ENCODE peak calls at places on chromosomes 16 and 17, in five cellular contexts. P, J, F, W and R are unnamed samples.

GRCh38 chr17:54280741-54281140 is 458.0 kb downstream of the KIF2B start:
- DNase-seq in P (no peak), W (no peak), J (no peak), F (no peak), R (no peak)

GRCh38 chr17:41687828-41688640 is 651 bp upstream of the EIF1 start:
- DNase-seq in J (peak; percentile 88), F (no peak), P (no peak), W (peak; percentile 81), R (peak; percentile 62)

GRCh38 chr17:72287586-72287985 is 166.8 kb downstream of the SOX9 start:
- DNase-seq in W (peak; percentile 59), P (no peak), F (no peak), J (no peak), R (no peak)

GRCh38 chr17:19260958-19261357 is 23.8 kb downstream of the EPN2 start:
- DNase-seq in W (no peak), F (peak; percentile 17), J (no peak), P (no peak), R (no peak)

GRCh38 chr17:46194393-46195216 is 1.4 kb upstream of the KANSL1 start:
- DNase-seq in W (peak; percentile 32), P (peak; percentile 84), J (no peak), F (peak; percentile 33), R (peak; percentile 100)

GRCh38 chr17:76710863-76711611 is at the start of gene MXRA7:
- DNase-seq in F (peak; percentile 87), W (peak; percentile 78), P (peak; percentile 78), J (peak; percentile 76), R (no peak)

GRCh38 chr16:7703661-7704060 is 371.0 kb downstream of the RBFOX1 start:
- DNase-seq in F (no peak), J (no peak), W (no peak), P (no peak), R (no peak)

GRCh38 chr17:66275651-66276050 is 26.8 kb upstream of the PRKCA start:
- DNase-seq in W (peak; percentile 9), J (no peak), F (no peak), P (peak; percentile 98), R (no peak)

GRCh38 chr16:84555418-84556196 is 51.1 kb upstream of the MEAK7 start:
- DNase-seq in W (no peak), F (peak; percentile 60), J (no peak), P (no peak), R (peak; percentile 63)

GRCh38 chr16:88339926-88340754 is 42.6 kb upstream of the ZNF469 start:
- DNase-seq in P (no peak), J (peak; percentile 77), F (no peak), W (no peak), R (no peak)

GRCh38 chr17:79473111-79473835 is 137.6 kb downstream of the RBFOX3 start:
- DNase-seq in J (no peak), W (no peak), F (no peak), P (peak; percentile 99), R (no peak)

GRCh38 chr16:75566889-75567255 is 693 bp downstream of the GABARAPL2 start:
- DNase-seq in P (no peak), J (no peak), W (peak; percentile 18), F (peak; percentile 43), R (no peak)

GRCh38 chr17:40564195-40564882 is 933 bp downstream of the CCR7 start:
- DNase-seq in P (no peak), J (peak; percentile 47), F (no peak), W (no peak), R (no peak)

GRCh38 chr17:30389755-30390300 is 11.1 kb downstream of the CPD start:
- DNase-seq in F (no peak), J (no peak), P (no peak), W (no peak), R (no peak)

GRCh38 chr17:79033741-79034501 is 10.0 kb downstream of the C1QTNF1 start:
- DNase-seq in P (no peak), F (no peak), J (peak; percentile 45), W (no peak), R (no peak)

GRCh38 chr17:33858121-33858520 is 397.0 kb upstream of the CCL2 start:
- DNase-seq in W (no peak), P (no peak), F (no peak), J (no peak), R (no peak)

GRCh38 chr17:49928826-49929475 is 40.0 kb upstream of the DLX4 start:
- DNase-seq in J (no peak), F (no peak), P (peak; percentile 60), W (no peak), R (no peak)

GRCh38 chr16:72927199-72928088 is 120.5 kb downstream of the ZFHX3 start:
- DNase-seq in J (no peak), W (peak; percentile 43), P (peak; percentile 25), F (no peak), R (peak; percentile 72)

GRCh38 chr16:18936727-18937340 is 10.6 kb upstream of the SMG1 start:
- DNase-seq in W (no peak), P (no peak), F (no peak), J (no peak), R (no peak)

GRCh38 chr17:64103751-64104364 is 26.1 kb downstream of the ERN1 start:
- DNase-seq in J (no peak), F (no peak), P (no peak), W (no peak), R (no peak)

GRCh38 chr16:84218961-84219360 is 20.9 kb downstream of the KCNG4 start:
- DNase-seq in J (no peak), W (no peak), P (no peak), F (peak; percentile 54), R (no peak)

GRCh38 chr17:63082273-63082861 is 116.3 kb downstream of the TANC2 start:
- DNase-seq in J (no peak), W (no peak), F (no peak), P (no peak), R (peak; percentile 4)

GRCh38 chr17:2094891-2095535 is 40.1 kb downstream of the HIC1 start:
- DNase-seq in P (no peak), F (peak; percentile 56), W (peak; percentile 76), J (peak; percentile 68), R (no peak)

GRCh38 chr16:11325404-11326083 is 19.7 kb upstream of the RMI2 start:
- DNase-seq in P (no peak), F (no peak), J (no peak), W (no peak), R (no peak)

GRCh38 chr16:3285131-3285530 is 1.8 kb downstream of the ZNF263 start:
- DNase-seq in W (no peak), J (no peak), F (no peak), P (no peak), R (no peak)
- H3K4me3 ChIP-seq in W (no peak overlapping the region), J (no peak overlapping the region), F (peak overlapping the region; percentile 86), P (peak overlapping the region; percentile 80), R (no peak overlapping the region)

DNA sequence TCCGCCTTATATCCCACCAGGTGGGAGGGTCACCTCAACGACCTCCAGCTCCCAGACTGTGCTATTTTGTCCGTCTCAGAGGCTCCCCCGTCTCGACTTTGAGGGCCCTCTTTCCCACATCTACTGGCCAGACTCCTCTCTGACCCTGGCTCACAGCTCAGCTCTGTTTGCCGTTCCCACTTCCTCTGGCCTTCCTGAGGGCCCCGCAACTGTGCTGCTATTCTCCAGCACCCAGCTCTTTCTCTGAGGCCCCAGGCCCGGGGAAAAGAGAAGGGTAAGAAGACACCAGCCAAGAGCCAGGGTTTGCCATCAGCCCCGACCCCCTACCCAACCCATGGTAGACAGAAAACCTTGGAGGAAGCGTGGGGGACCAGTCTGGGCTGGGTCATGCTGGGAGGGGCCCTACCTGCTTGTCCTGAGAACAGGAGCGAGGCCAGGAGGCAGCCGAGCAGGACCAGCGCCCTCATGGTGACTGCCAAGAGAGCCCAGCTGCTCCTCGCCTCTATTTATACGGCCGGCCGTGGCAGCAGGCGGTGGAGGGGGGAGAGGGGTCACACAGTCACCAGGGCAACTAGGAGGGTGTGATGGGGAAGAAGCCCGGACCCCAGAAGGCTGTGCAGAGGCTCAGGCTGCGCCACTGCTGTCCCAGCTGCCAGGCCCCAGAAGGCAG is at the start of gene SRL:
- DNase-seq in F (no peak), P (no peak), W (no peak), J (no peak), R (no peak)
- H3K4me3 ChIP-seq in F (no peak within 1 kb of the TSS), P (no peak within 1 kb of the TSS), W (no peak within 1 kb of the TSS), J (no peak within 1 kb of the TSS), R (no peak within 1 kb of the TSS)

DNA sequence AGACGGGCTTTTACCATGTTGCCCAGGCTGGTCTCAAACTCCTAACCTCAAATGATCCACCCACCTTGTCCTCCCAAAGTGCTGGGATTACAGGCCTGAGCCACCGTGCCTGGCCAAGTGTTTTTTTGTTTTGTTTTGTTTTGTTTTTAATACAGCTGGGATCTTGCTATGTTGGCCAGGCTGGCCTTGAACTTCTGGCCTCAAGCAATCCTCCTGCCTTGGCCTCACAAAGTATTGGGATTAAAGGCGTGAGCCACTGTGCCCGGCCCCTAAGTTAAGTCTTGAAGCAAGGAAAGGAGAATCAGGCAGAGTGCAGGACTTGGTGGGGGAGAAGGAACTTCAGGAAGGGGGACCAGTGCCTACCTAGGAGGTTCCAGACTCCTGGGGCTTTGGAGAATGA is 51.7 kb upstream of the NOL11 start:
- DNase-seq in F (no peak), J (no peak), W (no peak), P (no peak), R (no peak)
- H3K4me3 ChIP-seq in F (no peak overlapping the region), J (no peak overlapping the region), W (no peak overlapping the region), P (no peak overlapping the region), R (no peak overlapping the region)

GRCh38 chr17:44014133-44014436 is 678 bp downstream of the TMEM101 start:
- DNase-seq in P (no peak), J (no peak), W (no peak), F (no peak), R (no peak)

GRCh38 chr17:44012874-44013273 is 1.9 kb downstream of the TMEM101 start:
- DNase-seq in J (no peak), W (no peak), F (no peak), P (no peak), R (no peak)

GRCh38 chr17:44012391-44012790 is 2.4 kb downstream of the TMEM101 start:
- DNase-seq in J (no peak), P (no peak), F (no peak), W (no peak), R (no peak)

GRCh38 chr17:44011876-44012275 is 2.9 kb downstream of the TMEM101 start:
- DNase-seq in W (no peak), F (no peak), J (no peak), P (no peak), R (no peak)

DNA sequence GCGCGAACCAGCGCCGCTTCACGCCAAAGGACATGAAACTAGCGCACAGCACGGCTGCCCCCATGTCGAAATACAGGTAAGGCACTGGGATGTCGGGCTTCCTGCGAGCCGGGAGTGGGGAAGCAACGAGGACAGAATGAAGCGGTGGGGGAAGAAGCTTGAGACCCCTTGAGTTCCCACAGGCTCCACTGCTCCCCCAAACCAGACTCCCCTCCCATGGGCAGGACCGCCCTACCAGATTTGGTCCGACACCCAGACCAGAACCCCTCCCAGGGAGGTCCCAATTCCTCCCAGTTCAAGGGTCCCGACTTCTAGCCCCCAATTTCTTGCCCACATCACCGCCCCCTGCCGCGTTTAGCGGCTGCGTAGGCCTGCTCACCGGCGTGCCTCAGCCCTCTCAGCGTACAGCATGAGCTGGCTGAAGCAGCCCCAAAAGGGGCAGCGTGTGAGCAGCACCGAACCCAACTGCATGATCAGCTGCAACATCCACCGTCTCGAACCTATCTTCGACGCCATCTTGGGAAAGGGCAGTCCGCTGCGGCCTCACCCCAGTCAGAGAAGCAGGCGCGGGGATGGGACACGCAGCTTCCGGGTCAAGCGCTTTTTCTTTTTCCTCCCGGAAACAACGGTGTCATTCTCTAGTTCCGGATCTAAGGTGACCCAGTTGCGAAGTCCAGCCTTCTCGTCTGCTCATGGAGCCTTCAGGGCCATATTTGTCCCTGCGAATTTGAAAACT is at the start of gene TMEM101:
- DNase-seq in P (peak; percentile 100), J (peak; percentile 96), W (peak; percentile 93), F (peak; percentile 95), R (peak; percentile 90)
- H3K4me3 ChIP-seq in P (peak within 1 kb of the TSS; percentile 80), J (peak within 1 kb of the TSS; percentile 79), W (peak within 1 kb of the TSS; percentile 96), F (peak within 1 kb of the TSS; percentile 98), R (peak within 1 kb of the TSS; percentile 98)